ENCODE peak calls at places on chromosomes 2 and 18, in four cellular contexts. A is PC-9; U is IMR-90; J is CD4-positive, CD25-positive, alpha-beta regulatory T cell. D is an unnamed sample. For H3K4me1, the result is how much of the 10 kb centered on the place peaks cover.

GRCh38 chr2:241895732-241896641 is 26.5 kb downstream of the RTP5 start:
- DNase-seq in A (no peak), U (peak), J (no peak), D (no peak)

GRCh38 chr2:238439093-238439849 is 12.5 kb downstream of the ASB1 start:
- DNase-seq in A (peak), U (peak), J (no peak), D (no peak)

GRCh38 chr2:56263876-56264275 is 80.1 kb downstream of the CCDC85A start:
- DNase-seq in A (no peak), U (no peak), J (no peak), D (no peak)

GRCh38 chr18:11946756-11947155 is 34.6 kb upstream of the IMPA2 start:
- DNase-seq in A (no peak), U (peak), J (no peak), D (no peak)

GRCh38 chr2:221568299-221568698 is 3.8 kb downstream of the EPHA4 start:
- DNase-seq in A (no peak), U (no peak), J (no peak), D (no peak)

GRCh38 chr2:103144837-103145236 is 383.0 kb downstream of the TMEM182 start:
- DNase-seq in A (no peak), U (no peak), J (no peak), D (no peak)

GRCh38 chr2:12131975-12132374 is 385.5 kb downstream of the LPIN1 start:
- DNase-seq in A (peak), U (peak), J (no peak), D (no peak)

GRCh38 chr2:163347982-163348842 is 387.6 kb downstream of the FIGN start:
- DNase-seq in A (peak), U (peak), J (no peak), D (no peak)

GRCh38 chr2:226730487-226730886 is 69.1 kb downstream of the IRS1 start:
- DNase-seq in A (no peak), U (peak), J (no peak), D (no peak)

GRCh38 chr2:28736034-28736433 is 15.6 kb upstream of the PPP1CB start:
- DNase-seq in A (peak), U (no peak), J (no peak), D (no peak)

GRCh38 chr2:223784221-223784772 is 53.1 kb downstream of the AP1S3 start:
- DNase-seq in A (no peak), U (no peak), J (no peak), D (no peak)

GRCh38 chr2:179454443-179455218 is 190.0 kb upstream of the SESTD1 start:
- DNase-seq in A (peak), U (peak), J (no peak), D (no peak)

GRCh38 chr2:164657129-164657528 is 35.8 kb upstream of the GRB14 start:
- DNase-seq in A (no peak), U (peak), J (no peak), D (no peak)

GRCh38 chr2:215896921-215897320 is 116.4 kb downstream of the MREG start:
- DNase-seq in A (no peak), U (no peak), J (no peak), D (no peak)

GRCh38 chr18:13641551-13642439 is 84.6 kb downstream of the FAM210A start:
- DNase-seq in A (no peak), U (no peak), J (no peak), D (no peak)

GRCh38 chr2:137208361-137208973 is 443.1 kb downstream of the THSD7B start:
- DNase-seq in A (no peak), U (no peak), J (no peak), D (no peak)

GRCh38 chr2:218217366-218218309 is 649 bp downstream of the ARPC2 start:
- DNase-seq in A (no peak), U (peak), J (peak), D (peak)

GRCh38 chr2:216370961-216371633 is 1.2 kb downstream of the MARCHF4 start:
- DNase-seq in A (no peak), U (no peak), J (no peak), D (no peak)

GRCh38 chr2:71005271-71006202 is 10.9 kb upstream of the TEX261 start:
- DNase-seq in A (no peak), U (no peak), J (no peak), D (no peak)

GRCh38 chr2:180519276-180519675 is 461.1 kb upstream of the UBE2E3 start:
- DNase-seq in A (peak), U (peak), J (no peak), D (no peak)

GRCh38 chr18:36572135-36572856 is 256.5 kb downstream of the TPGS2 start:
- DNase-seq in A (no peak), U (peak), J (no peak), D (peak)

GRCh38 chr2:189210250-189211075 is 30.9 kb upstream of the COL5A2 start:
- DNase-seq in A (peak), U (peak), J (no peak), D (no peak)

GRCh38 chr2:16196687-16197503 is 256.5 kb downstream of the MYCN start:
- DNase-seq in A (no peak), U (no peak), J (no peak), D (no peak)

GRCh38 chr18:79395761-79396404 is at the start of gene NFATC1:
- DNase-seq in A (no peak), U (peak), J (peak), D (peak)

DNA sequence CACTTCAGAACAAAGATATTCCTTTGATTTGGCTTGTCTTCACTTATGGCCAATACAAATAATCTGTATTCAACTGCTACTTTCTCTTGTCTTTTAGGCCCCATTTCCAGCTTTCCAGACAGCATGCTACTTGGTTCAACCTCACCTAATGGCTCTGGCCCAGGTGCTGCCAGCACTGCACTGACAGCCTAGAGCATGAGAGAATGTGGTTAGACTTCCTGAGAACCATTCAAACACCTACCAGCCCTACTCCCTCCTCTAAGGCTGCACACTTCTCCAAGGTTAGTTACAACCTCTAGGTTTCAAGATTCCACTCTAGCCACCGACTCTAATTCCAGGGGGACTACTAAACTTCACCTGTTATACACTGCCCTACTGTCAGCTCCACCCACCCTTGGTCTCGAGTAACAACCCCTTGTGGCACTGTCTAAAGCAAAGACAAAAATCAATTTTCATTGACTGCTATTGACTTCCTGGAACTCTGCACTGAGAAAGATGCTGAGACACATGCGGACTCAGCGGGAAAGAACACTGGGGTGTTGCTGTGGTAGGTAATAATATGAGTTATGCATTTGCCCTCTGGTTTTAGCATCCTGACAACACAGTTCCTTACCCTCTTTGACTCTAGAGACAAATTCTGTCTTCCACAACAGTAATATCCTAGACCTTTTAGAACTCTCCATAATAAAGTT is 38.2 kb downstream of the PLEKHM3 start:
- DNase-seq in A (no peak), U (no peak), J (no peak), D (no peak)
- H3K27ac ChIP-seq in A (no peak), U (no peak), J (no peak), D (no peak)

DNA sequence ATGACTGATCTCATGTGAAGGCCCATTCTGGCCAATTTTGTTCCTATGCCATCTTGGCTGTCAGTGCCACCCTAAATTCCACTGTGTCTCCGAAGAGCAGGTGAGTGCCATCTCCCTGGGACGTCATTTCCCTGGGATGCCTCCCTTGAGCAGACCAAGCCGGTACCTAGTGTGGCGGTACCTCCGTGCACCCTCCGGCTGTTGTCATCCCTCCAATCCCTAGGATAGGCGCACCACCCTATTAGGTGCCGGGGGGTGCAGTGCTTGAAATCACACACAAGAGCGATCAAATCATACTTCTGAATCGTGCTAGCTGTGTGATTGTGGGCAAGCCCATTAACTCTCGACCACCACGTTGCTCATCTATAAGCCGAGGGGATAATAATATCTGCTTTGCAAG is 81.8 kb upstream of the GLI2 start:
- DNase-seq in A (no peak), U (no peak), J (no peak), D (no peak)
- H3K4me1 ChIP-seq in A (under half), U (under half), J (under half), D (under half)

GRCh38 chr2:228016402-228016801 is 145.0 kb downstream of the DAW1 start:
- DNase-seq in A (no peak), U (no peak), J (no peak), D (no peak)
- H3K27ac ChIP-seq in A (no peak), U (no peak), J (no peak), D (no peak)

GRCh38 chr2:159134979-159135378 is 151.5 kb downstream of the WDSUB1 start:
- DNase-seq in A (no peak), U (no peak), J (no peak), D (no peak)
- H3K4me1 ChIP-seq in A (under half), U (under half), J (under half), D (under half)

GRCh38 chr2:27189989-27190388 is 21.9 kb upstream of the ATRAID start:
- DNase-seq in A (no peak), U (no peak), J (no peak), D (no peak)

GRCh38 chr2:27184115-27184514 is 27.7 kb upstream of the ATRAID start:
- DNase-seq in A (no peak), U (no peak), J (no peak), D (no peak)

GRCh38 chr2:27182346-27182745 is 29.5 kb upstream of the ATRAID start:
- DNase-seq in A (no peak), U (peak), J (no peak), D (no peak)

GRCh38 chr2:27186613-27187345 is 25.1 kb upstream of the ATRAID start:
- DNase-seq in A (no peak), U (no peak), J (no peak), D (no peak)

GRCh38 chr2:27185331-27186026 is 26.4 kb upstream of the ATRAID start:
- DNase-seq in A (no peak), U (peak), J (no peak), D (no peak)
- H3K27ac ChIP-seq in A (no peak), U (peak), J (no peak), D (no peak)

GRCh38 chr2:68251187-68251854 is 1.0 kb downstream of the PPP3R1 start:
- DNase-seq in A (peak), U (peak), J (peak), D (peak)
- H3K4me1 ChIP-seq in A (under half), U (under half), J (half or more), D (half or more)

D was measured in DND-41.